ENCODE peak calls at places on chromosomes 4 and X, in eight cellular contexts. One of them, this sample, is unnamed.

GRCh38 chr4:1207603-1208265 is 35.4 kb upstream of the SPON2 start:
- DNase-seq in substantia nigra: no peak
- DNase-seq in stimulated activated CD8-positive, alpha-beta memory T cell treated with anti-CD3 and anti-CD28 coated beads, Interleukin-12 subunit alpha, Interleukin-12 subunit beta, amount 100 ng/mL, for 1 hour: no peak
- DNase-seq in GM23248: peak
- DNase-seq in H9: no peak
- DNase-seq in AG04450: peak
- DNase-seq in Right ventricle myocardium superior: peak
- DNase-seq in C1 segment of cervical spinal cord: peak
- DNase-seq in this sample: no peak

GRCh38 chr4:153476829-153477574 is 10.8 kb downstream of the TMEM131L start:
- DNase-seq in C1 segment of cervical spinal cord: no peak
- DNase-seq in H9: no peak
- DNase-seq in stimulated activated CD8-positive, alpha-beta memory T cell treated with anti-CD3 and anti-CD28 coated beads, Interleukin-12 subunit alpha, Interleukin-12 subunit beta, amount 100 ng/mL, for 1 hour: no peak
- DNase-seq in substantia nigra: no peak
- DNase-seq in Right ventricle myocardium superior: no peak
- DNase-seq in AG04450: no peak
- DNase-seq in GM23248: no peak
- DNase-seq in this sample: no peak

GRCh38 chrX:10536744-10537143 is 83.6 kb downstream of the MID1 start:
- DNase-seq in Right ventricle myocardium superior: no peak
- DNase-seq in C1 segment of cervical spinal cord: no peak
- DNase-seq in GM23248: no peak
- DNase-seq in AG04450: no peak
- DNase-seq in stimulated activated CD8-positive, alpha-beta memory T cell treated with anti-CD3 and anti-CD28 coated beads, Interleukin-12 subunit alpha, Interleukin-12 subunit beta, amount 100 ng/mL, for 1 hour: no peak
- DNase-seq in H9: no peak
- DNase-seq in substantia nigra: no peak
- DNase-seq in this sample: no peak

GRCh38 chrX:10030570-10030969 is 63.4 kb downstream of the CLDN34 start:
- DNase-seq in AG04450: no peak
- DNase-seq in substantia nigra: no peak
- DNase-seq in C1 segment of cervical spinal cord: no peak
- DNase-seq in H9: no peak
- DNase-seq in GM23248: peak
- DNase-seq in Right ventricle myocardium superior: no peak
- DNase-seq in stimulated activated CD8-positive, alpha-beta memory T cell treated with anti-CD3 and anti-CD28 coated beads, Interleukin-12 subunit alpha, Interleukin-12 subunit beta, amount 100 ng/mL, for 1 hour: no peak
- DNase-seq in this sample: no peak

GRCh38 chr4:149164282-149164681 is 651.4 kb downstream of the IQCM start:
- DNase-seq in stimulated activated CD8-positive, alpha-beta memory T cell treated with anti-CD3 and anti-CD28 coated beads, Interleukin-12 subunit alpha, Interleukin-12 subunit beta, amount 100 ng/mL, for 1 hour: no peak
- DNase-seq in Right ventricle myocardium superior: no peak
- DNase-seq in substantia nigra: no peak
- DNase-seq in AG04450: peak
- DNase-seq in C1 segment of cervical spinal cord: no peak
- DNase-seq in H9: peak
- DNase-seq in GM23248: peak
- DNase-seq in this sample: no peak

GRCh38 chr4:168629561-168629960 is 132.7 kb downstream of the PALLD start:
- DNase-seq in AG04450: no peak
- DNase-seq in substantia nigra: no peak
- DNase-seq in H9: no peak
- DNase-seq in Right ventricle myocardium superior: no peak
- DNase-seq in stimulated activated CD8-positive, alpha-beta memory T cell treated with anti-CD3 and anti-CD28 coated beads, Interleukin-12 subunit alpha, Interleukin-12 subunit beta, amount 100 ng/mL, for 1 hour: no peak
- DNase-seq in C1 segment of cervical spinal cord: no peak
- DNase-seq in GM23248: no peak
- DNase-seq in this sample: no peak

GRCh38 chr4:74628808-74629616 is 165.3 kb downstream of the BTC start:
- DNase-seq in H9: no peak
- DNase-seq in Right ventricle myocardium superior: no peak
- DNase-seq in stimulated activated CD8-positive, alpha-beta memory T cell treated with anti-CD3 and anti-CD28 coated beads, Interleukin-12 subunit alpha, Interleukin-12 subunit beta, amount 100 ng/mL, for 1 hour: no peak
- DNase-seq in AG04450: no peak
- DNase-seq in C1 segment of cervical spinal cord: no peak
- DNase-seq in GM23248: peak
- DNase-seq in substantia nigra: no peak
- DNase-seq in this sample: no peak

GRCh38 chr4:24878256-24879016 is 34.4 kb downstream of the CCDC149 start:
- DNase-seq in Right ventricle myocardium superior: no peak
- DNase-seq in AG04450: no peak
- DNase-seq in H9: no peak
- DNase-seq in stimulated activated CD8-positive, alpha-beta memory T cell treated with anti-CD3 and anti-CD28 coated beads, Interleukin-12 subunit alpha, Interleukin-12 subunit beta, amount 100 ng/mL, for 1 hour: no peak
- DNase-seq in substantia nigra: no peak
- DNase-seq in GM23248: no peak
- DNase-seq in C1 segment of cervical spinal cord: no peak
- DNase-seq in this sample: no peak

GRCh38 chr4:103018391-103019318 is 850 bp downstream of the SLC9B1 start:
- DNase-seq in AG04450: no peak
- DNase-seq in stimulated activated CD8-positive, alpha-beta memory T cell treated with anti-CD3 and anti-CD28 coated beads, Interleukin-12 subunit alpha, Interleukin-12 subunit beta, amount 100 ng/mL, for 1 hour: no peak
- DNase-seq in H9: no peak
- DNase-seq in GM23248: peak
- DNase-seq in Right ventricle myocardium superior: no peak
- DNase-seq in substantia nigra: no peak
- DNase-seq in C1 segment of cervical spinal cord: peak
- DNase-seq in this sample: no peak

GRCh38 chr4:152970102-152970820 is 34.1 kb downstream of the FHDC1 start:
- DNase-seq in AG04450: no peak
- DNase-seq in C1 segment of cervical spinal cord: no peak
- DNase-seq in stimulated activated CD8-positive, alpha-beta memory T cell treated with anti-CD3 and anti-CD28 coated beads, Interleukin-12 subunit alpha, Interleukin-12 subunit beta, amount 100 ng/mL, for 1 hour: no peak
- DNase-seq in H9: no peak
- DNase-seq in GM23248: peak
- DNase-seq in substantia nigra: no peak
- DNase-seq in Right ventricle myocardium superior: no peak
- DNase-seq in this sample: no peak

This sample was measured in pulmonary artery endothelial cell.